ENCODE peak calls at places on chromosome 22, in five cellular contexts. Z, U, T, C and Q are unnamed samples.

GRCh38 chr22:35712672-35713071 is 5.0 kb upstream of the APOL5 start:
- DNase-seq in Z (no peak), U (no peak), T (no peak), C (no peak), Q (no peak)

GRCh38 chr22:40797427-40797826 is 21.7 kb downstream of the SLC25A17 start:
- DNase-seq in Z (no peak), U (no peak), T (no peak), C (no peak), Q (no peak)

GRCh38 chr22:49783926-49784629 is 43.6 kb downstream of the BRD1 start:
- DNase-seq in Z (no peak), U (no peak), T (no peak), C (no peak), Q (no peak)

GRCh38 chr22:20268350-20269012 is 363 bp upstream of the RTN4R start:
- DNase-seq in Z (no peak), U (peak; percentile 90), T (peak; percentile 70), C (peak; percentile 68), Q (peak; percentile 46)

GRCh38 chr22:43376765-43377485 is 33.8 kb upstream of the SCUBE1 start:
- DNase-seq in Z (no peak), U (no peak), T (no peak), C (peak; percentile 15), Q (peak; percentile 29)

GRCh38 chr22:47597041-47597440 is 834.6 kb downstream of the TBC1D22A start:
- DNase-seq in Z (no peak), U (no peak), T (no peak), C (no peak), Q (no peak)

GRCh38 chr22:22037740-22038139 is 55.2 kb upstream of the TOP3B start:
- DNase-seq in Z (no peak), U (no peak), T (no peak), C (no peak), Q (no peak)

GRCh38 chr22:24834845-24835570 is 29.0 kb downstream of the SGSM1 start:
- DNase-seq in Z (no peak), U (peak; percentile 64), T (no peak), C (no peak), Q (no peak)

GRCh38 chr22:31102441-31103081 is 4.8 kb downstream of the SELENOM start:
- DNase-seq in Z (no peak), U (no peak), T (no peak), C (peak; percentile 79), Q (no peak)

GRCh38 chr22:46064236-46064965 is 85.9 kb upstream of the PPARA start:
- DNase-seq in Z (no peak), U (peak; percentile 70), T (no peak), C (peak; percentile 6), Q (no peak)

GRCh38 chr22:48882636-48883200 is 945.0 kb downstream of the BRD1 start:
- DNase-seq in Z (no peak), U (no peak), T (no peak), C (no peak), Q (no peak)

GRCh38 chr22:33476716-33477115 is 418.5 kb upstream of the SYN3 start:
- DNase-seq in Z (no peak), U (no peak), T (no peak), C (no peak), Q (no peak)

GRCh38 chr22:19525666-19526065 is 1.5 kb upstream of the CLDN5 start:
- DNase-seq in Z (no peak), U (no peak), T (no peak), C (no peak), Q (no peak)

GRCh38 chr22:32444068-32444467 is 20.2 kb downstream of the BPIFC start:
- DNase-seq in Z (no peak), U (peak; percentile 17), T (no peak), C (peak; percentile 43), Q (no peak)

GRCh38 chr22:44147821-44148574 is 32.7 kb upstream of the PARVG start:
- DNase-seq in Z (no peak), U (no peak), T (no peak), C (peak; percentile 30), Q (no peak)

GRCh38 chr22:32615874-32616564 is 141.4 kb downstream of the FBXO7 start:
- DNase-seq in Z (no peak), U (no peak), T (no peak), C (no peak), Q (no peak)